ENCODE peak calls at places on chromosome 3, in four cellular contexts. A is fibroblast of lung, Q is dorsolateral prefrontal cortex, C is prostate gland. B is an unnamed sample.

GRCh38 chr3:146414010-146414409 is 55.4 kb downstream of the PLSCR2 start:
- DNase-seq in C (no peak), Q (no peak), A (no peak), B (no peak)

GRCh38 chr3:14336414-14337285 is 65.8 kb upstream of the SLC6A6 start:
- DNase-seq in A (no peak), Q (no peak), C (peak; percentile 92), B (peak; percentile 51)

GRCh38 chr3:62376906-62377865 is 3.8 kb upstream of the FEZF2 start:
- DNase-seq in Q (no peak), C (no peak), A (no peak), B (no peak)

GRCh38 chr3:44289882-44290462 is 48.3 kb downstream of the TOPAZ1 start:
- DNase-seq in C (no peak), Q (no peak), A (no peak), B (no peak)

GRCh38 chr3:142019794-142020320 is 129.5 kb downstream of the TFDP2 start:
- DNase-seq in A (peak; percentile 40), C (no peak), Q (no peak), B (no peak)

GRCh38 chr3:143000525-143000924 is 845 bp upstream of the U2SURP start:
- DNase-seq in A (peak; percentile 84), C (no peak), Q (no peak), B (peak; percentile 48)

GRCh38 chr3:187678869-187679268 is 8.7 kb upstream of the SST start:
- DNase-seq in Q (no peak), A (peak; percentile 52), C (peak; percentile 17), B (no peak)

GRCh38 chr3:73602171-73602570 is 22.6 kb downstream of the PDZRN3 start:
- DNase-seq in Q (no peak), C (no peak), A (peak; percentile 95), B (no peak)

GRCh38 chr3:52090131-52090548 is 33.8 kb upstream of the DUSP7 start:
- DNase-seq in Q (no peak), A (peak; percentile 96), C (no peak), B (no peak)

GRCh38 chr3:169846458-169847193 is 23.1 kb downstream of the LRRC31 start:
- DNase-seq in C (no peak), Q (no peak), A (peak; percentile 91), B (peak; percentile 82)

GRCh38 chr3:120475722-120476385 is 25.1 kb upstream of the FSTL1 start:
- DNase-seq in C (no peak), Q (no peak), A (peak; percentile 64), B (no peak)

GRCh38 chr3:110526732-110527727 is 544.6 kb upstream of the NECTIN3 start:
- DNase-seq in Q (no peak), A (peak; percentile 98), C (no peak), B (peak; percentile 53)

GRCh38 chr3:171874879-171875278 is 31.7 kb downstream of the TMEM212 start:
- DNase-seq in A (peak; percentile 23), C (no peak), Q (no peak), B (no peak)

GRCh38 chr3:189142527-189142926 is 29.2 kb upstream of the TPRG1 start:
- DNase-seq in A (no peak), C (no peak), Q (no peak), B (peak; percentile 18)

GRCh38 chr3:112128843-112129727 is 4.0 kb downstream of the GCSAM start:
- DNase-seq in Q (no peak), C (no peak), A (peak; percentile 13), B (no peak)
- H3K27ac ChIP-seq in Q (no peak overlapping the region), C (no peak overlapping the region), A (no peak overlapping the region), B (no peak overlapping the region)

DNA sequence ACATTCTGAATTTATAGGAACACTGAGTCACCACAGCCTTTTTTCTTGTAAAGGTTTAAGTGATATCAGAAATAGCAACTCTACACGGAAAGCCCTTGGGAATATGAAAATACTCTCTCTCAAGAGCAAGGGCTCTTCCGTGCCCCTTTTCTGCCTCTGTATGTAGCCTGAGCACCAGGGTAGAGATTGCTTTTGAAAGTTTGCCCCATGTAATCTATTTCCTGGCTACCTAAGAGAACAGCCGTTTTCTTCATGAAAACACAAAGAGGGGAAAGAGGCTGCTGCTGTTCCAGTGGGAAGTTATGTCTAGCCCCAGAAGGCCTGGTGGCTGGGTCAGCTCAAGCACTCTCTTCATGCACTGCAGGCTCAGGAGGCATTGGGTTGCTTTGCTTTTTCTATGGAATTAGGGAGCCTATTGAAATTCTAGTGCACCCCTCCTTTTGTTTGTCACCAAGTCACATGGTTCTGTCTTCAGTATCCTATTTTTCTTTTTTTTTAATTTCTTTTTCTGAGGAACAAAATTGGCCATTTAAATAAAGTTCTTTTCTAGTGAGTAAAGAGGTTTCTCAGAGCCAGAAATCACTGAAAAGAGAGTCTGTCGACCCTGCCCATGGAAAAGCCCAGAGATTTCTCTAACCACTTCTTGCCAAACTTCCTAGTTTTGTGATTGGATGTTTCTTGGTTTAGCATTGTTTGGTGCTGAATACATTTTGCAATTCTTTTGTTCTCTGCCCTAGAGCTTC is 39.5 kb downstream of the TIGIT start:
- DNase-seq in C (no peak), Q (no peak), A (no peak), B (no peak)
- H3K27ac ChIP-seq in C (no peak overlapping the region), Q (no peak overlapping the region), A (no peak overlapping the region), B (no peak overlapping the region)

DNA sequence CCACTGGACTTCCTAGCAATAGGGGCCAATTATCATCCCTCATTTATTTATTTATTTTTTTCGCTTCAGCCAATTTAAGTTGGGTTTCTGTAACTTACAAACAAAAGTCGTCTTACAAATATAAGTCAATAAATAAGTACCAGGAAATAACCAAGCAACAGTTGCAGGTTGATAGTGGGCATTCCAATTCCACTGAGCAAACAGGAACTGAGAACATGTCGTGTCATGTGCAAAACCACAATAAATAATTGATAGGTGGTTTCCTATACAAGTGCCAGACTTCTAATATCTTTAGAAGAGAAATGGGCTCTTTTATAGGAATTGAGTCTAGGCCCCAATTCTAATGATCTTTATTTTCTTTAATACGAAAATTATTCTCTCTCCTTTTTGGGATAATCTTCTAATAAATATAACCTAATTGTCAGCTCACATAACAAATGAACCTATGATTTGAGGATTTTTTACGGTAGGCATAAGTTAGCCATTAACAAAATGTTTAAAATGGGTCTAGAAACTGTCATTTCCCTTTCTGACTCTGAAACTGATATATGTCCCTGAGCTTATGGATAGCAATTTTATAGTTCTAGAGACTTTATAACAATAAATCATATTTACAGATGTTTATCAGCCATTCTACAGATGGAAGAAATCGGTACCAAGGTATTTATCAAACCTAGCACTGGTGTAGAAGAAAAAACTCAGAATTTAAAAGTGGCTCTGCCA is 571.8 kb downstream of the FOXP1 start:
- DNase-seq in C (peak; percentile 39), Q (no peak), A (peak; percentile 66), B (peak; percentile 75)
- H3K27ac ChIP-seq in C (peak overlapping the region; percentile 54), Q (no peak overlapping the region), A (no peak overlapping the region), B (peak overlapping the region; percentile 77)

GRCh38 chr3:128806588-128806987 is 72.8 kb upstream of the ACAD9 start:
- DNase-seq in C (no peak), Q (no peak), A (no peak), B (no peak)

GRCh38 chr3:128804017-128804816 is 75.2 kb upstream of the ACAD9 start:
- DNase-seq in C (no peak), A (peak; percentile 36), Q (no peak), B (no peak)

GRCh38 chr3:128807186-128807830 is 72.1 kb upstream of the ACAD9 start:
- DNase-seq in A (no peak), C (no peak), Q (no peak), B (no peak)

GRCh38 chr3:128804817-128805166 is 74.6 kb upstream of the ACAD9 start:
- DNase-seq in A (no peak), Q (no peak), C (no peak), B (no peak)

DNA sequence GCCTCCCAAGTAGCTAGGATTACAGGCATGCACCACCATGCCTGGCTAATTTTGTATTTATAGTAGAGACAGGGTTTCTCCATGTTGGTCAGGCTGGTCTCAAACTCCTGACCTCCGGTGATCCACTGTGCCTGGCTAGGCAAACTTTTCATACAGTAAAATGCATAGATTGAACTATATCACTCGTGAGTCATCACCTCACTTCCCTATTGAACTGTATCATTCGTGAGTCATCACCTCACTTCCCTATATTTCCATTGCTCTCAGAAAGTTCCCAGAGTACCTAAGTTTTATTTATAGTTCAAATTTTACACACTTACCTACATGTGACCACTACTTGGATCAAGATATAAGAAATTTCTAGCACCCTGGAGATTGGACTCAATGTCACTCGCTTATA is 73.6 kb upstream of the ACAD9 start:
- DNase-seq in A (peak; percentile 31), C (no peak), Q (no peak), B (no peak)
- H3K27ac ChIP-seq in A (no peak overlapping the region), C (no peak overlapping the region), Q (no peak overlapping the region), B (peak overlapping the region; percentile 48)

DNA sequence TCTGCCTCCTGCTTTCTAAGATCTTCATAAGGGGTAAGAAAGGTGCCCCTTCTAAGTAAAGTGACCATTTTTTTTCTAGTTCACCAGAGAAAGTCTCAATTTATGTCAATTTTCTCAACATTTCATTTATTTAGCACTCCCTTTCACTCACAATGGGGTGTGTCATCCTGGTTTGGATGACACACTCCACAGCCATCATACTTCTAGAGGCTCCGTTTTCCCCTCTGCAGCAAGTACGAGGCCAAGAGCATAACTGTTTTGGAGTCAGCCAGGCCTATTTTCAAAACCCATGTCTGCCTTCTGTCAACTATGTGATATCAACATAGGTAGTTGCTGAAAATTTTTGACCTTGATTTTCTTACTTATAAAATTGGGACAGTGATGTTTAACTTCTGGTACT is 703.2 kb downstream of the NLGN1 start:
- DNase-seq in C (no peak), Q (no peak), A (peak; percentile 40), B (no peak)
- H3K27ac ChIP-seq in C (no peak overlapping the region), Q (no peak overlapping the region), A (no peak overlapping the region), B (no peak overlapping the region)